ENCODE peak calls at places on chromosomes 3 and 15, in ten cellular contexts. W is HFF-Myc, H is lower lobe of right lung, I is lower leg skin, S is brain microvascular endothelial cell, G is IMR-90, Z is fibroblast of pulmonary artery, C is A549, M is stomach, Y is MM.1S. V is an unnamed sample.

GRCh38 chr3:173983353-173983752 is 585.8 kb downstream of the NLGN1 start:
- DNase-seq in Y (no peak), M (no peak), I (no peak), W (no peak), S (no peak), C (no peak), G (peak; percentile 78), Z (no peak), H (no peak), V (peak; percentile 10)

GRCh38 chr3:66259721-66260255 is 39.0 kb downstream of the SLC25A26 start:
- DNase-seq in I (no peak), Y (no peak), G (peak; percentile 52), C (no peak), M (no peak), Z (peak; percentile 29), H (no peak), W (no peak), S (no peak), V (no peak)

GRCh38 chr3:151171145-151171544 is 31.9 kb downstream of the GPR171 start:
- DNase-seq in C (no peak), S (peak; percentile 24), H (no peak), Y (peak; percentile 52), G (peak; percentile 27), I (peak; percentile 21), W (no peak), M (no peak), Z (no peak), V (peak; percentile 14)

GRCh38 chr3:117097356-117097755 is 387.8 kb downstream of the TUSC7 start:
- DNase-seq in M (no peak), C (no peak), Z (no peak), H (no peak), W (no peak), S (no peak), Y (no peak), I (no peak), G (peak; percentile 29), V (no peak)

GRCh38 chr3:108662141-108662738 is 72.7 kb downstream of the DZIP3 start:
- DNase-seq in Z (peak; percentile 90), S (peak; percentile 34), W (peak; percentile 45), G (peak; percentile 83), M (no peak), C (peak; percentile 69), Y (peak; percentile 73), I (no peak), H (no peak), V (peak; percentile 75)

GRCh38 chr15:94666553-94666952 is 435.2 kb downstream of the MCTP2 start:
- DNase-seq in Y (no peak), H (no peak), I (no peak), G (no peak), Z (no peak), S (no peak), M (no peak), W (no peak), C (peak; percentile 7), V (no peak)

GRCh38 chr15:31023841-31024240 is 32.4 kb upstream of the MTMR10 start:
- DNase-seq in M (no peak), H (no peak), Z (no peak), C (no peak), Y (no peak), W (no peak), S (no peak), I (no peak), G (peak; percentile 56), V (no peak)

GRCh38 chr15:89680282-89680873 is 1.2 kb upstream of the PLIN1 start:
- DNase-seq in H (no peak), S (no peak), C (peak; percentile 55), Z (peak; percentile 94), M (peak; percentile 84), G (peak; percentile 67), I (no peak), Y (no peak), W (no peak), V (peak; percentile 76)

GRCh38 chr15:44574734-44575133 is 37.8 kb downstream of the EIF3J start:
- DNase-seq in Z (no peak), C (no peak), W (no peak), S (no peak), H (no peak), Y (no peak), G (no peak), M (no peak), I (no peak), V (no peak)

GRCh38 chr15:67413770-67414429 is 107.0 kb upstream of the C15orf61 start:
- DNase-seq in I (no peak), Z (peak; percentile 54), G (peak; percentile 68), C (peak; percentile 77), H (no peak), M (no peak), W (peak; percentile 53), S (peak; percentile 48), Y (no peak), V (peak; percentile 75)

DNA sequence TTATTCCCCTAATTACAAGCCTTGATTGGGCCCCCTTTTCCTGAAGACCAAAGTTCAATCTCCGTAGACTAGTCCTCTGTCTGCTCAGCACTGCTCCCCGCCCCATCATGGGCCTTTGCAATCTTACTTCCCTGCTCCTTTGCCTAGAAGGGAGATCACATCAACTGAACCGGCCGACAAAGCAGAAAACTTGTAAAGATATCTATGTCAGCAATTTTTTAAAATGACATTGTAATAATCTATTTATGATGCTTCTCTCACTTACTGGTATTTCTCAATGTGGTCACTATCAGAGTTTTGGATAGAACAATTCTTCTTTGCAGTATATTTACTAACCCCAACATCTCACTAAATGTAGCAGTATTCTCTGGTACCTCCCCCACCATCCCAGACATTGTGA is 17.3 kb downstream of the ANAPC13 start:
- DNase-seq in Y (no peak), G (no peak), C (no peak), W (no peak), M (no peak), H (no peak), I (no peak), S (no peak), Z (no peak), V (no peak)
- H3K4me3 ChIP-seq in Y (no peak overlapping the region), G (no peak overlapping the region), C (no peak overlapping the region), W (no peak overlapping the region), M (no peak overlapping the region), H (no peak overlapping the region), I (no peak overlapping the region), S (no peak overlapping the region), Z (no peak overlapping the region), V (no peak overlapping the region)

DNA sequence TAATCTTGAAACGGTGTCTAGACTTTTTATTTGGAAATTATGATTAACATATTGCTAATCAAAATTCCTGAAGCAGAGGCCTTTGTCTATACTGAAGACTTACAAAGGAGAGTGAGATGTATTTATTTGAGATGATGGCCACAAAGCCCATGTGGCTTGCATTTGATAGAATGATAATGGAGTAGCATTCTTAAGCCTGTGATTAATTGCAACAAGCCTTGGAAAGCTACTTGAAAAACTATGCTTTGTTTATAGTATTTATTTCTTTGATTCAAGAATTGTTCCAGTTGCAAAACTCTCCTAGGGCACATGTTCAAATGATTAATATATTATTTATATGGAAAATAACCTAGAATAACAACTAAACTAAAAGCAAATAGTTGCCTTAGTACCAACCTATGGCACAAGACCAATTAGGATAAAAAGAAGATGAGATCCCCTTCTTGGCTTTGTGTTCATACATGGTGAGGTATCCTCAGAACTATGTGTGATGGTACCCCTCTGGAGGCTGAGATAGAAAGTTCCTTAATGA is 244.1 kb upstream of the TBL1XR1 start:
- DNase-seq in H (no peak), W (no peak), G (no peak), I (no peak), Y (no peak), C (no peak), S (no peak), Z (no peak), M (no peak), V (no peak)
- TF ChIP-seq CTCF in H (no peak), W (no peak), G (no peak), I (no peak), Y (no peak), C (no peak), S (no peak), Z (no peak), M (no peak), V (no peak)

GRCh38 chr15:65399997-65400396 is 22.2 kb upstream of the IGDCC3 start:
- DNase-seq in M (no peak), C (no peak), Y (no peak), Z (no peak), S (no peak), I (no peak), G (no peak), W (no peak), H (no peak), V (no peak)

GRCh38 chr15:65401607-65402240 is 21.0 kb downstream of the IGDCC4 start:
- DNase-seq in S (no peak), M (no peak), I (no peak), H (no peak), C (no peak), Y (no peak), G (no peak), W (no peak), Z (no peak), V (no peak)

GRCh38 chr15:65402971-65403370 is 19.8 kb downstream of the IGDCC4 start:
- DNase-seq in Z (no peak), C (no peak), H (no peak), Y (no peak), G (no peak), M (no peak), S (no peak), W (no peak), I (no peak), V (no peak)

GRCh38 chr15:65399001-65399706 is 21.4 kb upstream of the IGDCC3 start:
- DNase-seq in Z (no peak), M (no peak), I (no peak), W (no peak), S (no peak), H (no peak), G (no peak), Y (no peak), C (no peak), V (no peak)

DNA sequence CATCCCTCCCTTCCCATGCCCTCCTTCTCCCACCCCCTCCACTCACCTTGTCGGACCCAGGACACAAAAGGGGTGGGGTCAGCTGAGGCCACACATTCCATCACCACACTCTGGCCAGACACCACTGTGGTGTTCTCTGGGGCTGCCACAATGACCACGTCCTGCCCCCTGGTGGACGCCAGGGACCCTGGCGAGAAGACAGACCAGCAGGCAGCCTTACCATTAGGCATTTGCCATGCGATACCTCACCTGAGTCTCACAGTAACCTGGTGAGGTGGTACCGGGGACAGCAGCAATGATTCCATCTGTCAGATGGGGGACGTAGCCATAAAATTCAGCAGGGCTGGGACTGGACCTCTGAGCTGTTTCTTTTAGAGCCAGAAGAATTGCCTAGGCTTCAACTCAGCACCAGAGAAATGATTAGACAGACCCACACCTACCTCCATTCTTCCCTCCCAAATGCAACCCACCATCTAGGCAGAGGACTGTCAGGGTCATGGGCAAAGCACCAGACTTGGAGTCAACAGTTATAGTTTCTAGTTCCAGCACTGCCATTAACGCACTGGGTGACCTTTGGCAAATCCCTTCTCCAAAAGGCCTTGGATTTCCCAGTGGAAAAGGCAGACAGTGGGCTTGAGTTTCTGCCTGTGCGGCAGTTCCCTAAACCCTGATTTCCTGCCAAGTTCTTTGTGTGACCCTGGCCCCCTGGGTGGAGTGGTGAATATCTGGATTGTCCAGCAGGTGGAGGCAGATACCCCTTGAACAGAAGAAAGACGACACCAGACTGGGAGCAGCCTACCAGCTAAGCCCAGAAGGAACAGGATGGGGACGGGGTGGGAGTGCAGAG is 21.8 kb downstream of the IGDCC4 start:
- DNase-seq in G (peak; percentile 72), Z (peak; percentile 72), I (peak; percentile 27), S (peak; percentile 70), Y (peak; percentile 64), M (peak; percentile 68), H (peak; percentile 63), C (peak; percentile 80), W (peak; percentile 75), V (peak; percentile 85)
- H3K4me3 ChIP-seq in G (no peak overlapping the region), Z (no peak overlapping the region), I (no peak overlapping the region), S (no peak overlapping the region), Y (no peak overlapping the region), M (no peak overlapping the region), H (no peak overlapping the region), C (no peak overlapping the region), W (no peak overlapping the region), V (no peak overlapping the region)

GRCh38 chr3:133901083-133901482 is 5.4 kb upstream of the RAB6B start:
- DNase-seq in S (no peak), Z (no peak), I (no peak), Y (no peak), M (no peak), C (no peak), H (no peak), W (no peak), G (no peak), V (no peak)
- TF ChIP-seq CTCF in S (peak; percentile 21), Z (peak; percentile 10), I (no peak), Y (no peak), M (no peak), C (no peak), H (no peak), W (peak; percentile 9), G (no peak), V (no peak)

V was measured in astrocyte of the spinal cord.